ENCODE peak calls at places on chromosomes 16 and 17, in five cellular contexts. X is stimulated activated CD8-positive, alpha-beta memory T cell treated with anti-CD3 and anti-CD28 coated beads, Interleukin-15, amount 100 ng/mL, for 4 hours; S is Peyer's patch; W is NCI-H1048; M is MV-4-11. Z is an unnamed sample.
A peak's percentile ranks its signal among the peaks of the same experiment; 100 is the strongest.

GRCh38 chr17:67801626-67802175 is 23.6 kb upstream of the BPTF start:
- DNase-seq in M (no peak), W (no peak), S (no peak), X (no peak), Z (no peak)

GRCh38 chr17:7982171-7982570 is 20.2 kb upstream of the GUCY2D start:
- DNase-seq in M (peak; percentile 48), X (no peak), S (no peak), W (no peak), Z (no peak)

GRCh38 chr17:29931253-29931932 is 1.4 kb upstream of the SSH2 start:
- DNase-seq in W (peak; percentile 88), X (peak; percentile 35), M (peak; percentile 85), S (peak; percentile 59), Z (no peak)

GRCh38 chr16:31090540-31090939 is 1.8 kb upstream of the PRSS53 start:
- DNase-seq in X (no peak), S (no peak), M (no peak), W (no peak), Z (no peak)

GRCh38 chr16:11327277-11328171 is 17.7 kb upstream of the RMI2 start:
- DNase-seq in M (no peak), X (no peak), W (no peak), S (no peak), Z (no peak)

GRCh38 chr17:27800522-27800921 is at the start of gene NOS2:
- DNase-seq in M (peak; percentile 59), W (no peak), X (no peak), S (peak; percentile 62), Z (no peak)

GRCh38 chr17:32222621-32223020 is 43.0 kb upstream of the RHBDL3 start:
- DNase-seq in X (no peak), S (no peak), W (no peak), M (no peak), Z (no peak)

GRCh38 chr16:69443809-69444611 is 19.6 kb downstream of the CYB5B start:
- DNase-seq in W (no peak), S (no peak), X (no peak), M (peak; percentile 33), Z (no peak)

GRCh38 chr17:41524261-41524660 is 3.8 kb downstream of the KRT19 start:
- DNase-seq in M (no peak), X (no peak), S (no peak), W (no peak), Z (no peak)

GRCh38 chr17:55391764-55392467 is 29.7 kb downstream of the MMD start:
- DNase-seq in W (no peak), M (no peak), S (no peak), X (no peak), Z (no peak)